ENCODE peak calls at places on chromosomes 2 and 18, in eight cellular contexts. O is GM12878; X is Panc1; K is cardiac muscle cell; Y is fibroblast of lung; Z is upper lobe of left lung; N is CD8-positive, alpha-beta T cell; W is pancreas. U is an unnamed sample. For H3K4me1, the result is how much of the 10 kb centered on the place peaks cover.

GRCh38 chr2:233349005-233349998 is 5.0 kb upstream of the DGKD start:
- DNase-seq in O (no peak), X (no peak), K (no peak), Y (no peak), Z (peak), N (no peak), W (no peak), U (peak)

GRCh38 chr2:148978026-148978685 is 60.3 kb upstream of the LYPD6B start:
- DNase-seq in O (no peak), X (no peak), K (peak), Y (no peak), Z (no peak), N (no peak), W (no peak), U (no peak)

GRCh38 chr2:207156045-207156444 is 9.7 kb downstream of the KLF7 start:
- DNase-seq in O (no peak), X (no peak), K (no peak), Y (no peak), Z (no peak), N (no peak), W (no peak), U (no peak)

GRCh38 chr2:1775511-1776035 is 31.3 kb upstream of the PXDN start:
- DNase-seq in O (no peak), X (no peak), K (no peak), Y (no peak), Z (peak), N (no peak), W (no peak), U (no peak)

GRCh38 chr2:69149631-69150215 is 136.7 kb downstream of the ANTXR1 start:
- DNase-seq in O (no peak), X (no peak), K (peak), Y (peak), Z (no peak), N (no peak), W (no peak), U (peak)

GRCh38 chr2:14712091-14712490 is 79.6 kb downstream of the LRATD1 start:
- DNase-seq in O (no peak), X (no peak), K (no peak), Y (peak), Z (no peak), N (no peak), W (no peak), U (no peak)

GRCh38 chr2:226057365-226057764 is 657.9 kb downstream of the NYAP2 start:
- DNase-seq in O (no peak), X (no peak), K (no peak), Y (no peak), Z (no peak), N (no peak), W (no peak), U (no peak)

GRCh38 chr2:25951071-25951547 is 31.2 kb downstream of the KIF3C start:
- DNase-seq in O (peak), X (peak), K (peak), Y (peak), Z (peak), N (peak), W (peak), U (peak)

GRCh38 chr2:20652141-20652540 is 1.2 kb upstream of the HS1BP3 start:
- DNase-seq in O (no peak), X (no peak), K (no peak), Y (no peak), Z (no peak), N (no peak), W (peak), U (peak)

GRCh38 chr2:216023055-216023648 is 9.8 kb upstream of the MREG start:
- DNase-seq in O (no peak), X (no peak), K (peak), Y (peak), Z (peak), N (no peak), W (no peak), U (no peak)

GRCh38 chr18:77025123-77025522 is 107.5 kb downstream of the MBP start:
- DNase-seq in O (no peak), X (no peak), K (no peak), Y (no peak), Z (no peak), N (no peak), W (no peak), U (no peak)

GRCh38 chr2:180707867-180708205 is 272.6 kb upstream of the UBE2E3 start:
- DNase-seq in O (no peak), X (no peak), K (no peak), Y (peak), Z (no peak), N (no peak), W (no peak), U (no peak)

GRCh38 chr2:24924266-24924665 is 4.2 kb upstream of the ADCY3 start:
- DNase-seq in O (no peak), X (no peak), K (no peak), Y (no peak), Z (no peak), N (no peak), W (no peak), U (no peak)

GRCh38 chr2:25041307-25041927 is 459 bp upstream of the EFR3B start:
- DNase-seq in O (no peak), X (peak), K (peak), Y (peak), Z (peak), N (no peak), W (peak), U (peak)

GRCh38 chr2:81894451-81894990 is 1590.0 kb upstream of the LRRTM1 start:
- DNase-seq in O (no peak), X (no peak), K (peak), Y (peak), Z (no peak), N (no peak), W (no peak), U (no peak)

GRCh38 chr2:239776441-239777033 is 248.6 kb downstream of the NDUFA10 start:
- DNase-seq in O (no peak), X (no peak), K (no peak), Y (no peak), Z (peak), N (no peak), W (no peak), U (no peak)

GRCh38 chr2:3435440-3435839 is 55.9 kb downstream of the TRAPPC12 start:
- DNase-seq in O (no peak), X (no peak), K (no peak), Y (no peak), Z (no peak), N (no peak), W (no peak), U (no peak)

GRCh38 chr2:36403675-36404230 is 48.2 kb downstream of the CRIM1 start:
- DNase-seq in O (no peak), X (peak), K (no peak), Y (peak), Z (no peak), N (no peak), W (no peak), U (no peak)

GRCh38 chr2:144681389-144681788 is 161.5 kb upstream of the ZEB2 start:
- DNase-seq in O (no peak), X (no peak), K (no peak), Y (no peak), Z (no peak), N (no peak), W (no peak), U (no peak)

DNA sequence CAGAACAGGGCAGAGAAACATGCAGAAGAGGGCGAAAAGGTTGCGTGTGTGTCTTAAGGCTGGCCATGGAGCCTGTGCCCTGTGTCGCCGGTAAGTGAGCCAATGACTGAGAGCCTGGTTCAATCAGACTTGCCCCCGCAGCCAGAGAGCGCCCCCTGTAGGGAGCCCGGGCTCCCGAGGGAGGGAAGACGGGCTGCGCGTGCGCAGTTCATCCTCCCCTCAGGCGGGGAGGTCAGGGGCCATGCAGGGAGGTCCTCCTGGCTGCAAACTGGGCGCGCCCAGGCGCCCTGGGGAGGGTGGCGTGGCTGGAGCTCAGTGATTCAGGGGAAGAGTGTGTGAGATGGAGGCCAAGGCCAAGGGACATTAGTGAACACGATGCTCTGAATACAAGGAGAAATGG is 276.6 kb downstream of the PHLPP1 start:
- DNase-seq in O (no peak), X (no peak), K (no peak), Y (no peak), Z (no peak), N (no peak), W (no peak), U (no peak)
- TF ChIP-seq CTCF in O (no peak), X (no peak), K (no peak), Y (no peak), Z (no peak), N (no peak), W (no peak), U (no peak)

DNA sequence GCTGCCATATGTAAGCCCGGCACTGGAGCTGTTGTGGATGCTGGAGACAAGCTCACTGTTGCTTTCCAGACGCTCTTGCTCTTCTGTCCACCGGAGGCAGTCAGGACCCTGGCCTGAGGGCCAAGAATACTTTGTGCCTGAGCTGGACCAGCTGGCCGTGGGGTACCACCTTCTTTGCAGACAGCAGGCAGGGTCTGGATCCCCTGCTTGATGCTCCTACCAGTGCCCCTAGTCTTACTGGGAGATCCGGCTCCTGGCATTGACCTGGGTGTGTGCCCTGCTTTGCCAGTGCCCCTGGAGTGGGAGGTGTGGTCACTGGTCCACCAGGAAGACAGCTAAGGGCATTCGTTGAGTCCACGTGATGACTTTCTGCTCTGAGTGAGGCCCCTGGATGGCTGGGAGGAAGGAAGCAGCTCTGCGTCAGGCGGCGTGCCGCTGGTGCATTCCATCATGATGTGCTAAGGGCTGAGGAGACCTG is 59.3 kb downstream of the LRRFIP1 start:
- DNase-seq in O (no peak), X (no peak), K (no peak), Y (peak), Z (peak), N (no peak), W (no peak), U (no peak)
- H3K4me1 ChIP-seq in O (under half), X (under half), K (under half), Y (under half), Z (half or more), N (under half), W (under half), U (half or more)

GRCh38 chr2:12317853-12318426 is 398.8 kb upstream of the TRIB2 start:
- DNase-seq in O (no peak), X (no peak), K (no peak), Y (peak), Z (no peak), N (no peak), W (no peak), U (no peak)

GRCh38 chr2:12318427-12319057 is 398.2 kb upstream of the TRIB2 start:
- DNase-seq in O (no peak), X (peak), K (no peak), Y (peak), Z (no peak), N (no peak), W (no peak), U (no peak)

GRCh38 chr2:12321886-12322285 is 394.9 kb upstream of the TRIB2 start:
- DNase-seq in O (no peak), X (no peak), K (no peak), Y (peak), Z (no peak), N (no peak), W (no peak), U (no peak)

GRCh38 chr2:12320027-12320734 is 396.6 kb upstream of the TRIB2 start:
- DNase-seq in O (no peak), X (no peak), K (no peak), Y (peak), Z (no peak), N (no peak), W (no peak), U (no peak)

DNA sequence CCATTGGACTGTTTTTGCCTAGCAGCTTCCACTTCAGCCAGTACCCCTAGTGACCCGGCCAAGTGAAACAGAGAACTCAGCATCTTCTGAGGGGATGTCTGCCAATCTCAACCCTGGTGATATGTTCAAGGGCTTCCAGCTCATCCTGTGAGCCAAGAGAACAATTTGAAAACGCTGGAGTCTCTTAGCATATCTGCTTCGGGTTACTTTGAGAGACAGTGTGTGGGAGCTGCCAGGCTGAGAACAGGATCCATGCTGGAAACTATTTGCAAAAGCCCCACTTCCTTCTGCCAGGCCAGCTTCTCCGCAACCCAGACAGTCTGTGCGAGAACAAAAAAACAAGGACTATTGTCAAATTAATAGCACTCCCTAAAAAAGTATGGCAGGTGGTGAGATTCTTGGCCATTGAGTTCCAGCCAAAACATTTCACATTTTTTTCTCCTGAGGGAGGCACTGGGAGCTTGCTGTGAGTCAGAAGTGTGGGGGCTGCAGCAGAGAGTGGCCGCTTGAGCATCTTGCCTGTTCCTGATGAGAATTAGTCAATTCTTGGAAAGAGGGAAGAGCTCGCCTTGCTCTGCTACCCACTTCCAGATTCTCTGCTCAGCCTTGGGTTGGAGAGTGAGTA is 395.6 kb upstream of the TRIB2 start:
- DNase-seq in O (no peak), X (no peak), K (no peak), Y (peak), Z (no peak), N (no peak), W (no peak), U (peak)
- H3K4me3 ChIP-seq in O (no peak), X (no peak), K (no peak), Y (no peak), Z (no peak), N (no peak), W (no peak), U (no peak)

DNA sequence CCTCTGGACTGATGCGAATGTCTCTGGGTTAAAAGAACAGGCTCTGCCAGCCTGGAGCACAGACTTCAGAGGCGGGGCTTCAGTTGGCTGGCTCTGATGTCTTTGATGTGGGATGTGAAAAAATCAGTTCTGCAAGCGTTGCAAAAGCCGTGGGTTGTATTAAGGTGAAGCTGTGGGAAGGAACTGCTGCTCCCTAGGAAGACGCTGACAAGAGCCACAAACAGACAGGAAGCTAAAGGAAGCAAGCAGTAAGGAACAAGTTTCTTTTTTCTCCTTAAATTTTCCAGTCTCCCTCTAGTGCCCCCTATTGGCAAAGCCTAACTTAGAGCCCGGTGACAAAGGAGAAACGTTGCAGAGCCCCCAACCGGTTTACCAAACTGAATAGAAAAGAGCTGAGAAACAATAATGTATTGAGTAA is 239.0 kb downstream of the CCDC178 start:
- DNase-seq in O (no peak), X (no peak), K (peak), Y (peak), Z (no peak), N (no peak), W (no peak), U (no peak)
- TF ChIP-seq CTCF in O (peak), X (peak), K (peak), Y (peak), Z (no peak), N (no peak), W (peak), U (no peak)

DNA sequence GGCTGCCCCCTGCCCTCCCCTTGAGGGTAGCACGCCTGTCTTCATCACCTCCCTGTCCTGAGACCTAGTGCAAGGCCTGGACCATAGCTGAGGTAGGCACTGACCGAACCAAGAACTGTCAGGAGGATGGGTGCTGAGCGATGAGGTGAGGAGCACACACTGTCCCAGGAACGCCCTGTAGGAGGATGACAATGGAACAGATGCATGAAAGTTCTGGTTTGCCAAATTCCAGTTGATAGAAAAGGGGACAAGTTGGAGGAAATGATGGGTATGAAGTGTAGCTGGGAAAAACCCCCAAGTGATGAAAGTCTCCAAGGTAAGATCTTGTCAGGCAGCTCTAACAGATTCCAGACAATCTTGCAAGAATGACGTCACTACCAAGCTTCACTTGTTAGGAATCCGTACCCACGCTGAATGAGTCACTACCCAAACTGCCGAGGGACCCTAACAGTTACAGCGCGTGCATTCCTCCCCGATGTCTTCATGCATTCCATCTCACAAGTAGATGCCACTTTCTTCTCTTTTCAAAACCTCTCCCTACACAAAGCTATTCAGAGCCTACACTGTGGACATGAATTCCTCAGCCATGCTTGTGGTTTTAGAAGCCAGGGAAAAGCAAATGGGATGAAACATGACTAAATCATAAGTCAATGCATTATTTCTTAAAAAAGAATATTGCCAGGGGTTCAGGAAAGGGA is 27.6 kb downstream of the MRPL33 start:
- DNase-seq in O (no peak), X (peak), K (peak), Y (peak), Z (peak), N (no peak), W (no peak), U (no peak)
- H3K4me1 ChIP-seq in O (under half), X (under half), K (under half), Y (under half), Z (under half), N (under half), W (under half), U (half or more)

GRCh38 chr2:17518212-17519154 is at the start of gene RAD51AP2:
- DNase-seq in O (peak), X (no peak), K (peak), Y (peak), Z (peak), N (no peak), W (peak), U (peak)
- H3K4me3 ChIP-seq in O (peak), X (peak), K (peak), Y (peak), Z (peak), N (no peak), W (peak), U (peak)

GRCh38 chr2:220458051-220458450 is 830.6 kb downstream of the SLC4A3 start:
- DNase-seq in O (no peak), X (no peak), K (no peak), Y (no peak), Z (no peak), N (no peak), W (no peak), U (no peak)

GRCh38 chr2:220455389-220455788 is 828.0 kb downstream of the SLC4A3 start:
- DNase-seq in O (no peak), X (no peak), K (no peak), Y (no peak), Z (no peak), N (no peak), W (no peak), U (no peak)

GRCh38 chr2:220463876-220464275 is 836.4 kb downstream of the SLC4A3 start:
- DNase-seq in O (no peak), X (no peak), K (no peak), Y (no peak), Z (no peak), N (no peak), W (no peak), U (no peak)

GRCh38 chr2:220465700-220466099 is 838.3 kb downstream of the SLC4A3 start:
- DNase-seq in O (no peak), X (no peak), K (no peak), Y (peak), Z (no peak), N (no peak), W (no peak), U (no peak)

GRCh38 chr2:220460257-220460985 is 833.0 kb downstream of the SLC4A3 start:
- DNase-seq in O (no peak), X (no peak), K (no peak), Y (no peak), Z (no peak), N (no peak), W (no peak), U (no peak)
- TF ChIP-seq CTCF in O (no peak), X (no peak), K (no peak), Y (peak), Z (no peak), N (no peak), W (no peak), U (no peak)

GRCh38 chr18:23859466-23860352 is 154.8 kb upstream of the TTC39C start:
- DNase-seq in O (no peak), X (no peak), K (no peak), Y (no peak), Z (no peak), N (no peak), W (no peak), U (no peak)

GRCh38 chr18:23855721-23856120 is 158.8 kb upstream of the TTC39C start:
- DNase-seq in O (no peak), X (no peak), K (no peak), Y (no peak), Z (no peak), N (no peak), W (no peak), U (no peak)

GRCh38 chr18:23856466-23857175 is 157.9 kb upstream of the TTC39C start:
- DNase-seq in O (no peak), X (no peak), K (no peak), Y (peak), Z (no peak), N (no peak), W (no peak), U (no peak)

GRCh38 chr18:23861326-23861725 is 153.2 kb upstream of the TTC39C start:
- DNase-seq in O (no peak), X (no peak), K (no peak), Y (no peak), Z (no peak), N (no peak), W (no peak), U (no peak)

DNA sequence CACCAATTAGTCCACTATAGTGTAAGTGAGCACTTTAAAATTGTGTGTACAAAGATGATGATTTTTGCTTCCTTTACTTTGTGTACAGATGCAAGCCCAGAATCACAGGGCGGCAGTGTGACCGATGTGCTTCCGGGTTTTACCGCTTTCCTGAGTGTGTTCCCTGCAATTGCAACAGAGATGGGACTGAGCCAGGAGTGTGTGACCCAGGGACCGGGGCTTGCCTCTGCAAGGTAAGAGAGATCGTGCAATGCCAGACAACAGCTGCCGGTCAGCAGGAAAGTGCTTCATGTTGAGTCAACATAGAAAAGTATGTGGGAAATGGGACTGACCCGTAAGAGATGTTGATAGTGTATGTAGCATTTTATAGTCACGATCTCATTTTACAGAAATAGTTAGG is 156.8 kb upstream of the TTC39C start:
- DNase-seq in O (no peak), X (no peak), K (no peak), Y (peak), Z (peak), N (no peak), W (no peak), U (no peak)
- H3K4me1 ChIP-seq in O (under half), X (under half), K (under half), Y (under half), Z (under half), N (under half), W (under half), U (under half)

GRCh38 chr2:105801961-105802360 is 57.2 kb downstream of the NCK2 start:
- DNase-seq in O (no peak), X (no peak), K (no peak), Y (no peak), Z (no peak), N (no peak), W (no peak), U (no peak)
- H3K4me3 ChIP-seq in O (no peak), X (no peak), K (no peak), Y (no peak), Z (no peak), N (peak), W (no peak), U (no peak)

U was measured in psoas muscle.